ENCODE peak calls at places on chromosomes 11 and 22, in eight cellular contexts. G is sigmoid colon, Y is GM12864, K is psoas muscle, N is ovary, C is epithelial cell of proximal tubule, B is colonic mucosa, O is GM13977. S is an unnamed sample.

GRCh38 chr22:32325416-32325801 is 32.3 kb upstream of the RFPL3 start:
- DNase-seq in G (no peak), K (no peak), C (no peak), B (no peak), N (no peak), O (no peak), Y (no peak), S (no peak)

GRCh38 chr11:29641201-29641600 is 375.6 kb downstream of the KCNA4 start:
- DNase-seq in K (no peak), C (no peak), B (no peak), G (no peak), N (no peak), O (no peak), Y (no peak), S (no peak)

GRCh38 chr11:119471329-119471728 is 48.4 kb upstream of the THY1 start:
- DNase-seq in G (no peak), O (no peak), C (no peak), N (no peak), Y (no peak), B (no peak), K (no peak), S (no peak)

GRCh38 chr11:69229521-69229920 is 64.4 kb upstream of the MYEOV start:
- DNase-seq in B (no peak), Y (no peak), G (peak; percentile 38), K (no peak), O (no peak), C (no peak), N (no peak), S (no peak)

GRCh38 chr11:130476922-130477491 is 28.6 kb downstream of the ADAMTS15 start:
- DNase-seq in G (no peak), K (no peak), Y (no peak), C (no peak), B (peak; percentile 17), O (no peak), N (peak; percentile 30), S (no peak)

GRCh38 chr22:47083379-47083986 is 321.0 kb downstream of the TBC1D22A start:
- DNase-seq in Y (no peak), N (no peak), O (no peak), B (no peak), C (no peak), G (no peak), K (no peak), S (no peak)

GRCh38 chr22:41636467-41636866 is 15.4 kb downstream of the XRCC6 start:
- DNase-seq in O (no peak), K (peak; percentile 53), B (no peak), G (no peak), N (no peak), Y (no peak), C (no peak), S (no peak)

GRCh38 chr22:38631724-38632123 is 24.5 kb downstream of the FAM227A start:
- DNase-seq in G (no peak), N (no peak), O (no peak), C (no peak), Y (no peak), K (no peak), B (no peak), S (no peak)

GRCh38 chr22:50105529-50106100 is 15.8 kb downstream of the MOV10L1 start:
- DNase-seq in K (no peak), C (no peak), N (no peak), Y (no peak), B (no peak), G (no peak), O (peak; percentile 71), S (no peak)

GRCh38 chr11:62934496-62934785 is 13.3 kb upstream of the CHRM1 start:
- DNase-seq in O (no peak), Y (no peak), C (no peak), G (no peak), N (no peak), B (no peak), K (no peak), S (no peak)

GRCh38 chr22:45996241-45997076 is 19.5 kb upstream of the WNT7B start:
- DNase-seq in B (no peak), O (peak; percentile 56), K (peak; percentile 78), Y (no peak), N (peak; percentile 50), C (no peak), G (peak; percentile 85), S (no peak)

GRCh38 chr22:19959043-19959586 is 17.5 kb upstream of the TXNRD2 start:
- DNase-seq in G (peak; percentile 88), B (peak; percentile 87), N (peak; percentile 87), K (peak; percentile 72), C (no peak), O (no peak), Y (no peak), S (peak; percentile 89)

GRCh38 chr11:104663190-104664140 is 234.8 kb downstream of the CASP12 start:
- DNase-seq in N (no peak), B (no peak), K (no peak), O (no peak), C (peak; percentile 35), Y (no peak), G (no peak), S (no peak)

GRCh38 chr11:35553831-35554230 is 28.4 kb upstream of the PAMR1 start:
- DNase-seq in Y (no peak), B (no peak), O (no peak), K (no peak), C (no peak), N (no peak), G (no peak), S (no peak)

GRCh38 chr11:61162092-61162935 is 1.1 kb upstream of the VPS37C start:
- DNase-seq in G (peak; percentile 37), K (no peak), Y (peak; percentile 68), B (no peak), O (peak; percentile 49), N (no peak), C (no peak), S (no peak)

GRCh38 chr11:107587306-107587979 is 3.5 kb upstream of the ELMOD1 start:
- DNase-seq in K (no peak), N (no peak), C (no peak), Y (no peak), B (no peak), G (no peak), O (no peak), S (no peak)

GRCh38 chr11:86396403-86396802 is 21.7 kb downstream of the CCDC81 start:
- DNase-seq in G (no peak), O (no peak), N (no peak), Y (no peak), K (no peak), C (no peak), B (no peak), S (no peak)

GRCh38 chr11:110124605-110125004 is 31.4 kb downstream of the ZC3H12C start:
- DNase-seq in G (no peak), B (no peak), Y (no peak), C (no peak), N (no peak), O (no peak), K (no peak), S (no peak)

DNA sequence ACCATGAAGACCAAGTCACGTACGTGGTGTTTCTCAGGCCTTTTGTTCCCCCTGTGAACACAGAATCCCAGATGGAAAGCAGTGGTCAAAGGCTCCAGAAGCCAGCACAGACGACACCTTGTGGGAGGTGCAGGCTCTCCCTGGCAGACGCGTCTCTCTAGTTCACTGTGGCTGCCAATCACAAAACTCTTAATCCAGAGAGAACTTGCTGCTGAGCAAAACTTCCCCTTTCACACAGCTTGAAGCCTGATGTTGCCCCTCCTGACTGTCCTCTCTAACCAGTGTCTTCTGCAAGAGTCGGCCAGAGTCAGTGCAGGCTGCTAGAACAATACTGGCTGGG is 67.1 kb downstream of the PIWIL3 start:
- DNase-seq in K (no peak), G (no peak), B (peak; percentile 32), Y (no peak), C (no peak), O (no peak), N (no peak), S (no peak)
- TF ChIP-seq CTCF in K (no peak), G (no peak), B (no peak), Y (no peak), C (peak; percentile 52), O (no peak), N (no peak), S (no peak)

DNA sequence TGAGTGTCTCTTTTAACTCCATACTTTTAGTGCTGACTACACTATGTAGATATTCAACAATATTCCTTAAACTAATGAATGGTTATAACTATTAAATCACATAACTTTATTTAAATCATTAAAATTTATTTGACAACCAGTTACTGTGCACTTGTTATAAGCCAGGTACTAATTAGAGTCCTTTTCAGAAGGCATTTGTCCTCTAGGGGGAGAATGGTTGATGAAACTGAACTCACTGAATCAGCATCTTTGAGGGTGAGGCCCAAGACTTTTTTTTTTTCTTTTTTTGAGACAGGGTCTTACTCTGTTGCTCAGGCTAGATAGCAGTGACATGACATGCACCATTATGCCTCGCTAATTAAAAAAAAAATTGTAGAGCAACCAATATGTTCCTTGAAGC is 515.6 kb upstream of the CCDC90B start:
- DNase-seq in O (no peak), Y (no peak), C (no peak), K (no peak), G (no peak), B (no peak), N (no peak), S (no peak)
- TF ChIP-seq CTCF in O (no peak), Y (peak; percentile 28), C (peak; percentile 42), K (no peak), G (no peak), B (no peak), N (no peak), S (no peak)

GRCh38 chr11:13699870-13700269 is 31.4 kb downstream of the FAR1 start:
- DNase-seq in B (no peak), N (no peak), K (no peak), O (no peak), G (no peak), C (no peak), Y (no peak), S (no peak)

GRCh38 chr11:13699041-13699440 is 30.6 kb downstream of the FAR1 start:
- DNase-seq in O (no peak), K (no peak), C (no peak), N (no peak), B (no peak), G (no peak), Y (no peak), S (no peak)

GRCh38 chr11:13702071-13702470 is 33.6 kb downstream of the FAR1 start:
- DNase-seq in G (no peak), K (no peak), C (no peak), Y (no peak), B (no peak), N (no peak), O (no peak), S (no peak)

GRCh38 chr11:13698147-13698546 is 29.7 kb downstream of the FAR1 start:
- DNase-seq in Y (no peak), K (no peak), O (no peak), G (no peak), N (no peak), C (no peak), B (no peak), S (no peak)

GRCh38 chr11:13701506-13701905 is 33.0 kb downstream of the FAR1 start:
- DNase-seq in C (no peak), G (no peak), O (no peak), N (no peak), K (no peak), B (no peak), Y (no peak), S (no peak)
- TF ChIP-seq CTCF in C (peak; percentile 10), G (no peak), O (peak; percentile 16), N (no peak), K (no peak), B (no peak), Y (no peak), S (no peak)

DNA sequence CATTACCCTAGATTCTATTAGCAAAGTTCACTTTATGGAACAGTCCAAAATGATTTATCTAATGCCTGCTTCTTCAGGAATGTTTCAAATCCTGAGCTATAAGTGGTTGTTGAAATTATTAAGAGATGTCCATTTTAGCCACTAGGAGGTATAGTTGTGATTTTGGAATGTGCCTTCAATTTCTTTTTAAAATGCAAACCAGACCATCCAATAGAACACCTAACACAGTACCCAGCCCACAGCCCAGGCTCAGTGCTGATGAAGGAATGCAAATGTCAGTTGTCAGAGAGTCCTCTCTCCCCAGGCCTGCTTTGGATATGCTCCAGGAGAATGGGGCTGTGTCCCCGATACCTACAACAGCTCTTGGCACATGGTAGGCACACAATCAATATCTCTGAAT is 85.8 kb upstream of the E2F8 start:
- DNase-seq in C (no peak), B (no peak), G (no peak), Y (no peak), O (no peak), K (no peak), N (no peak), S (no peak)
- TF ChIP-seq CTCF in C (peak; percentile 34), B (no peak), G (no peak), Y (peak; percentile 22), O (no peak), K (no peak), N (no peak), S (no peak)

S was measured in endothelial cell.